ENCODE peak calls at places on chromosomes 16 and 17, in ten cellular contexts. V is tibial nerve; R is GM23338; K is brain microvascular endothelial cell; Y is progenitor cell of endocrine pancreas; E is spleen; X is epithelial cell of esophagus; F is mucosa of gallbladder; N is ureter; C is activated CD4-positive, alpha-beta T cell treated with anti-CD3 and anti-CD28 coated beads, Interleukin-2, amount 50 U/mL, for 48 hours. Q is an unnamed sample.

GRCh38 chr17:44105483-44105882 is 18.0 kb downstream of the HDAC5 start:
- DNase-seq in V (no peak), R (no peak), K (no peak), Y (no peak), E (no peak), X (no peak), F (no peak), N (no peak), C (no peak), Q (no peak)

GRCh38 chr17:5281814-5282638 is at the start of gene RABEP1:
- DNase-seq in V (peak; percentile 82), R (peak; percentile 93), K (peak; percentile 81), Y (peak; percentile 88), E (peak; percentile 97), X (peak; percentile 88), F (peak; percentile 93), N (peak; percentile 95), C (peak; percentile 95), Q (peak; percentile 93)

GRCh38 chr17:55872374-55872773 is 121.5 kb downstream of the PCTP start:
- DNase-seq in V (no peak), R (no peak), K (no peak), Y (no peak), E (no peak), X (no peak), F (no peak), N (no peak), C (no peak), Q (no peak)

GRCh38 chr17:72400863-72401262 is 280.0 kb downstream of the SOX9 start:
- DNase-seq in V (no peak), R (no peak), K (no peak), Y (no peak), E (no peak), X (no peak), F (no peak), N (no peak), C (no peak), Q (no peak)

GRCh38 chr16:23232806-23233205 is 50.3 kb downstream of the SCNN1G start:
- DNase-seq in V (no peak), R (no peak), K (no peak), Y (no peak), E (no peak), X (no peak), F (no peak), N (no peak), C (no peak), Q (no peak)

GRCh38 chr16:11670171-11671131 is 2.2 kb downstream of the SNN start:
- DNase-seq in V (no peak), R (no peak), K (no peak), Y (no peak), E (peak; percentile 84), X (peak; percentile 30), F (no peak), N (peak; percentile 54), C (peak; percentile 26), Q (no peak)

GRCh38 chr16:31354394-31355291 is at the start of gene ITGAX:
- DNase-seq in V (no peak), R (no peak), K (peak; percentile 45), Y (no peak), E (peak; percentile 94), X (peak; percentile 4), F (peak; percentile 61), N (no peak), C (peak; percentile 81), Q (no peak)

GRCh38 chr17:63714550-63715277 is 14.8 kb upstream of the LIMD2 start:
- DNase-seq in V (no peak), R (no peak), K (no peak), Y (no peak), E (no peak), X (no peak), F (no peak), N (no peak), C (no peak), Q (no peak)

GRCh38 chr16:78434401-78434800 is 334.9 kb downstream of the WWOX start:
- DNase-seq in V (no peak), R (no peak), K (no peak), Y (no peak), E (no peak), X (no peak), F (no peak), N (no peak), C (no peak), Q (no peak)

GRCh38 chr16:69405326-69405725 is 19.1 kb upstream of the CYB5B start:
- DNase-seq in V (no peak), R (no peak), K (no peak), Y (no peak), E (no peak), X (no peak), F (no peak), N (no peak), C (no peak), Q (no peak)

GRCh38 chr16:77430360-77430759 is 4.5 kb downstream of the ADAMTS18 start:
- DNase-seq in V (no peak), R (no peak), K (no peak), Y (no peak), E (no peak), X (no peak), F (no peak), N (no peak), C (no peak), Q (no peak)

GRCh38 chr16:85369741-85370528 is 243.2 kb upstream of the GSE1 start:
- DNase-seq in V (peak; percentile 44), R (peak; percentile 79), K (peak; percentile 47), Y (peak; percentile 65), E (no peak), X (peak; percentile 33), F (peak; percentile 54), N (no peak), C (peak; percentile 66), Q (peak; percentile 77)

GRCh38 chr17:78313735-78314648 is 45.9 kb downstream of the SOCS3 start:
- DNase-seq in V (peak; percentile 47), R (peak; percentile 92), K (peak; percentile 41), Y (peak; percentile 60), E (peak; percentile 89), X (peak; percentile 90), F (peak; percentile 78), N (peak; percentile 89), C (peak; percentile 79), Q (peak; percentile 45)

GRCh38 chr16:87806608-87807546 is 41.1 kb upstream of the KLHDC4 start:
- DNase-seq in V (no peak), R (no peak), K (peak; percentile 76), Y (no peak), E (peak; percentile 81), X (peak; percentile 100), F (peak; percentile 44), N (peak; percentile 71), C (peak; percentile 58), Q (peak; percentile 92)

GRCh38 chr17:76943781-76944213 is 75.6 kb downstream of the MGAT5B start:
- DNase-seq in V (no peak), R (no peak), K (no peak), Y (no peak), E (no peak), X (no peak), F (no peak), N (no peak), C (no peak), Q (no peak)

GRCh38 chr17:422196-422930 is 69.8 kb upstream of the RPH3AL start:
- DNase-seq in V (no peak), R (peak; percentile 17), K (no peak), Y (no peak), E (no peak), X (no peak), F (no peak), N (no peak), C (no peak), Q (no peak)

GRCh38 chr17:20009302-20010098 is at the start of gene SPECC1:
- DNase-seq in V (peak; percentile 82), R (peak; percentile 55), K (peak; percentile 53), Y (peak; percentile 91), E (peak; percentile 97), X (peak; percentile 66), F (peak; percentile 87), N (peak; percentile 78), C (peak; percentile 86), Q (peak; percentile 87)

GRCh38 chr17:41451154-41451728 is 10.5 kb upstream of the KRT38 start:
- DNase-seq in V (no peak), R (no peak), K (no peak), Y (no peak), E (no peak), X (no peak), F (no peak), N (no peak), C (no peak), Q (no peak)